ENCODE peak calls at places on chromosomes 2 and 18, in ten cellular contexts. P is kidney epithelial cell; M is CD8-positive, alpha-beta T cell; K is WERI-Rb-1; J is endodermal cell; G is body of pancreas; D is thyroid gland; S is ovary; C is psoas muscle; Y is naive thymus-derived CD4-positive, alpha-beta T cell. W is an unnamed sample.
A peak's percentile ranks its signal among the peaks of the same experiment; 100 is the strongest.

GRCh38 chr18:6368017-6368416 is 46.7 kb downstream of the L3MBTL4 start:
- DNase-seq in P (no peak), J (no peak), M (no peak), G (no peak), D (no peak), S (no peak), K (no peak), C (no peak), Y (no peak), W (no peak)

GRCh38 chr2:50346104-50346503 is 685.8 kb downstream of the NRXN1 start:
- DNase-seq in P (no peak), K (no peak), G (no peak), D (no peak), Y (no peak), J (peak; percentile 81), M (no peak), S (no peak), C (no peak), W (peak; percentile 64)

GRCh38 chr18:66949419-66949818 is 345.5 kb upstream of the CDH19 start:
- DNase-seq in P (no peak), M (no peak), C (no peak), K (no peak), G (no peak), D (no peak), Y (no peak), J (no peak), S (no peak), W (no peak)

GRCh38 chr2:203782262-203782976 is 76.0 kb downstream of the CD28 start:
- DNase-seq in K (peak; percentile 54), Y (peak; percentile 67), J (peak; percentile 85), D (peak; percentile 21), G (peak; percentile 55), S (no peak), C (no peak), P (no peak), M (peak; percentile 76), W (peak; percentile 78)

GRCh38 chr2:37645363-37645762 is 26.1 kb downstream of the CDC42EP3 start:
- DNase-seq in M (no peak), Y (no peak), S (no peak), P (no peak), J (no peak), C (no peak), D (no peak), G (no peak), K (no peak), W (no peak)

GRCh38 chr2:112204411-112204810 is 50.4 kb downstream of the ZC3H8 start:
- DNase-seq in D (no peak), Y (no peak), K (no peak), P (no peak), C (no peak), G (no peak), S (no peak), M (no peak), J (no peak), W (no peak)

GRCh38 chr2:54535599-54536195 is 79.6 kb downstream of the SPTBN1 start:
- DNase-seq in C (peak; percentile 67), K (no peak), P (no peak), Y (no peak), J (no peak), D (no peak), S (no peak), M (no peak), G (no peak), W (no peak)

GRCh38 chr2:202056611-202057010 is 16.4 kb upstream of the KIAA2012 start:
- DNase-seq in Y (peak; percentile 9), D (no peak), K (no peak), M (no peak), C (no peak), G (no peak), S (no peak), P (no peak), J (no peak), W (no peak)

GRCh38 chr2:120161190-120161589 is 62.0 kb downstream of the TMEM185B start:
- DNase-seq in G (no peak), D (no peak), M (no peak), P (no peak), K (no peak), S (no peak), J (no peak), Y (no peak), C (no peak), W (no peak)

GRCh38 chr2:172972005-172972619 is 103.5 kb upstream of the MAP3K20 start:
- DNase-seq in J (peak; percentile 86), S (peak; percentile 49), K (peak; percentile 61), G (peak; percentile 44), M (no peak), P (no peak), D (peak; percentile 25), C (peak; percentile 63), Y (peak; percentile 21), W (peak; percentile 76)

GRCh38 chr2:11830708-11831301 is 84.4 kb downstream of the LPIN1 start:
- DNase-seq in C (no peak), S (no peak), G (no peak), M (no peak), K (no peak), Y (no peak), D (no peak), P (no peak), J (no peak), W (no peak)

GRCh38 chr2:11831415-11831814 is 85.0 kb downstream of the LPIN1 start:
- DNase-seq in C (no peak), D (no peak), S (no peak), Y (no peak), P (no peak), M (no peak), K (no peak), G (no peak), J (no peak), W (no peak)

GRCh38 chr2:11833601-11834000 is 87.2 kb downstream of the LPIN1 start:
- DNase-seq in D (no peak), G (no peak), J (no peak), K (no peak), C (no peak), M (no peak), P (no peak), S (no peak), Y (no peak), W (no peak)

GRCh38 chr2:11829947-11830707 is 83.7 kb downstream of the LPIN1 start:
- DNase-seq in Y (peak; percentile 73), P (peak; percentile 93), J (peak; percentile 93), M (peak; percentile 59), S (peak; percentile 72), K (peak; percentile 88), G (peak; percentile 70), C (peak; percentile 75), D (peak; percentile 73), W (peak; percentile 70)

DNA sequence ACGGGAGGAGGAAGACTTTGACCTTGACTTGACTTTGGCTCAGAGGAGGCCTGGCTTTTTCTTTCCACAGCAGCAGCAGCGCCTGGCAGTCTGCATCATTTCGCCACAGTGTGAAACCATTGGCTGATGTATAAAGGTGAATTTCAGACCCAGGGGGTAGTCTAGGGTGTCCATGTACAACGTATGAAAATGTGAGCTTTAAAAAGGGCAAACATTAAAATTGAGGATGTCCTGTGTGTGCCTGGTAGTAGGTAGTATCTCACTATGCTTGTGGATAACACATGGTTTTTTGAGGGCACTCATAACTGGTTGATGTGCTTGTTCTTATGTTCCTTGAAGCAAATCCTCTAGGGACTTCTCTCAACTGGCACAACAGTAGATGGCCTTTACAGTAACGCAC is 86.1 kb downstream of the LPIN1 start:
- DNase-seq in C (no peak), Y (no peak), K (no peak), M (no peak), P (no peak), J (no peak), D (no peak), S (no peak), G (no peak), W (no peak)
- H3K4me3 ChIP-seq in C (no peak overlapping the region), Y (no peak overlapping the region), K (no peak overlapping the region), M (no peak overlapping the region), P (no peak overlapping the region), J (no peak overlapping the region), D (no peak overlapping the region), S (no peak overlapping the region), G (no peak overlapping the region), W (no peak overlapping the region)

DNA sequence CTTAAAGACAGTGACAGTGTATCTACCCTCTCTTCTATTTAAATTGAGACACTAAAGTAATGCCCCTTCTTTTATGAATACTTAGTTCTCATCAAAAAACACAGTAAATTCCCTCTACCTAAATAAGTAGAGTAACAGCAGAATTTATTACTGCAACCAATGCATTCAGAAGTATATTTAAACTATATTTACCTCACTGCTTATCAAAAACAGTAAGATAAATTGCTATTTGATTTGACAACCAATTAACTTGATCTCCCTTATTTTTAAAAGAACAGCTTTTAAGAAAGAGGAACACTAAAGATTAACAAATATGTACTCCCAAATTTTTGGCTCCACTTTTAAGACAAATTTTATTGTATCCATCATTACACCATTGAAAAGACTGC is 4.8 kb downstream of the SATB2 start:
- DNase-seq in P (no peak), D (no peak), S (no peak), J (no peak), G (no peak), C (no peak), K (no peak), Y (no peak), M (no peak), W (no peak)
- H3K27me3 ChIP-seq in P (peaks cover 3% of the 10 kb centered on the region), D (peaks cover 37% of the 10 kb centered on the region), S (no peaks in the 10 kb centered on the region), J (peaks cover 33% of the 10 kb centered on the region), G (peaks cover 5% of the 10 kb centered on the region), C (peaks cover 9% of the 10 kb centered on the region), K (peaks cover 2% of the 10 kb centered on the region), Y (peaks cover 16% of the 10 kb centered on the region), M (peaks cover 26% of the 10 kb centered on the region), W (peaks cover 11% of the 10 kb centered on the region)

DNA sequence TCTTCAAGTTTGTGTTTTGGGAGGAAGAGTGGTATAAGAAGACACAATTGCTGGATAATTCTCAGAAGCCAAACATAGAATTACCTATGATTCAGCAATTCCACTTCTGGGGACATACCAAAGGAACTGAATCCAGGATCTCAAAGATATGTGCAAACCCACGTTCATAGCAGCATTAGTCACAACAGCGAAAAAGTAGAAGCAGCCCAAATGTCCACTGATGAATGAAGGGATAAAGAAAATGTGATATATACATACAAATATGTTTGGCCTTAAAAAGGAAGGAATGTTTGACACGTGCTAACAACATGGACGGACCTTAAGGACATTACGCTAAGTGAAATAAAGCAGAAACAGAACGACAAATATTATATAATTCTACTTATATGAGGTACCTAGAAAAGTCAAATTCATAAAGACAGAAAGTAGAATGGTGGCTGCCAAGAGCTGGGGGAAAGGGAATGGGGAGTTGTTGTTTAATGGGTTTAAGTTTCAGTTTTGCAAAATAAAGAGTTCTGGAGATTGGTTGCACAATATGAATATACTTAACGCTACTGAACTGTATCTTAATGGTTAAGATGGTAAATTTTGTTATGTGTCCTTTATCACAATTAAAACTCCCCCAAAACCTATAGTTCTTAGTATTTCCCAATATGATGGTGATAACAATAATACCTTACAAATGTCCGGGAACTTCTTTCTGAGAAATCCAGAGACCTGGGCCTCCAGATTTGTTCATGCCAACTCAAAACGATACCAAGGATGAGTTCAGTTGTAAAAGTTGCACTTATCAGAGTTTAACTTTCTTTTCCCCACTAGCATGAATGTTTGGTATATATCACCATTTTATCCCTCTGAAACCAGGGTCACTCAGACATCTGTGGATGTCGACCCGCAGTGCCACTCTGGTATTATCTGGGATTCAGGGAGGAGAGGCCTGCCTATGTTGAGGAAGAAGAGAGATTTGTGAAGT is 33.7 kb upstream of the WIPF1 start:
- DNase-seq in M (no peak), Y (no peak), S (no peak), C (no peak), D (no peak), P (no peak), K (no peak), J (no peak), G (no peak), W (no peak)
- H3K4me3 ChIP-seq in M (peak overlapping the region; percentile 71), Y (peak overlapping the region; percentile 78), S (no peak overlapping the region), C (no peak overlapping the region), D (no peak overlapping the region), P (no peak overlapping the region), K (no peak overlapping the region), J (no peak overlapping the region), G (no peak overlapping the region), W (no peak overlapping the region)

GRCh38 chr2:225074919-225075681 is 32.8 kb upstream of the DOCK10 start:
- DNase-seq in M (no peak), D (peak; percentile 5), K (no peak), S (no peak), J (no peak), C (no peak), G (no peak), Y (no peak), P (no peak), W (no peak)
- H3K27me3 ChIP-seq in M (no peaks in the 10 kb centered on the region), D (no peaks in the 10 kb centered on the region), K (no peaks in the 10 kb centered on the region), S (no peaks in the 10 kb centered on the region), J (no peaks in the 10 kb centered on the region), C (no peaks in the 10 kb centered on the region), G (no peaks in the 10 kb centered on the region), Y (no peaks in the 10 kb centered on the region), P (no peaks in the 10 kb centered on the region), W (no peaks in the 10 kb centered on the region)